ENCODE peak calls at places on chromosome 10, in four cellular contexts. C, Z, E and M are unnamed samples.

GRCh38 chr10:15472431-15473400 is 101.6 kb upstream of the FAM171A1 start:
- DNase-seq in C (peak; percentile 20), E (no peak), Z (peak; percentile 90), M (peak; percentile 68)

GRCh38 chr10:110357252-110357780 is 52.6 kb upstream of the SMNDC1 start:
- DNase-seq in C (peak; percentile 76), Z (peak; percentile 80), E (peak; percentile 25), M (peak; percentile 94)

GRCh38 chr10:69065406-69066361 is 22.2 kb upstream of the SRGN start:
- DNase-seq in C (peak; percentile 76), E (peak; percentile 87), Z (peak; percentile 50), M (peak; percentile 92)

GRCh38 chr10:112441520-112441919 is 5.2 kb downstream of the ZDHHC6 start:
- DNase-seq in Z (no peak), E (no peak), C (no peak), M (no peak)

GRCh38 chr10:21888959-21889358 is 114.6 kb downstream of the DNAJC1 start:
- DNase-seq in Z (no peak), C (peak; percentile 30), E (no peak), M (no peak)

GRCh38 chr10:85454386-85454785 is 912.2 kb downstream of the GRID1 start:
- DNase-seq in Z (no peak), C (no peak), E (no peak), M (no peak)

GRCh38 chr10:93604145-93604544 is 3.1 kb upstream of the RBP4 start:
- DNase-seq in Z (no peak), C (peak; percentile 4), E (no peak), M (no peak)

GRCh38 chr10:107616463-107617131 is 452.1 kb upstream of the SORCS1 start:
- DNase-seq in E (peak; percentile 87), C (no peak), Z (peak; percentile 32), M (peak; percentile 50)

GRCh38 chr10:60717852-60718251 is 60.4 kb upstream of the CDK1 start:
- DNase-seq in C (no peak), Z (peak; percentile 6), E (no peak), M (no peak)

GRCh38 chr10:95325863-95326262 is 35.1 kb upstream of the PDLIM1 start:
- DNase-seq in Z (no peak), C (no peak), E (no peak), M (no peak)

GRCh38 chr10:101012525-101013364 is 13.1 kb downstream of the LZTS2 start:
- DNase-seq in E (peak; percentile 93), C (peak; percentile 94), Z (peak; percentile 88), M (peak; percentile 91)

GRCh38 chr10:131724891-131725735 is 175.7 kb upstream of the PPP2R2D start:
- DNase-seq in Z (no peak), C (no peak), E (no peak), M (no peak)